ENCODE peak calls at places on chromosomes 4 and X, in seven cellular contexts. N is activated CD8-positive, alpha-beta T cell treated with anti-CD3 and anti-CD28 coated beads for 36 hours; U is adipocyte; T is NCI-H82; Z is smooth muscle cell of the brain vasculature; P is activated CD4-positive, alpha-beta T cell treated with anti-CD3 and anti-CD28 coated beads, Interleukin-2, amount 50 U/mL, for 4 hours; A is SK-MEL-5. L is an unnamed sample.

GRCh38 chr4:146179784-146180405 is 4.4 kb downstream of the LSM6 start:
- DNase-seq in Z (no peak), T (peak), U (no peak), P (no peak), N (no peak), A (no peak), L (no peak)

GRCh38 chr4:74267998-74268606 is 40.2 kb upstream of the EPGN start:
- DNase-seq in N (no peak), A (no peak), T (no peak), P (no peak), U (peak), Z (no peak), L (no peak)

GRCh38 chr4:64271601-64272081 is 137.6 kb downstream of the TECRL start:
- DNase-seq in U (no peak), T (no peak), Z (no peak), N (no peak), P (no peak), A (peak), L (no peak)

GRCh38 chr4:188127157-188127874 is 11.9 kb upstream of the TRIML1 start:
- DNase-seq in N (peak), U (peak), Z (peak), A (peak), P (no peak), T (no peak), L (no peak)

GRCh38 chrX:14777484-14777883 is 95.4 kb downstream of the FANCB start:
- DNase-seq in T (no peak), U (peak), P (no peak), A (no peak), N (no peak), Z (no peak), L (no peak)

GRCh38 chr4:74181225-74181624 is 23.3 kb downstream of the MTHFD2L start:
- DNase-seq in T (no peak), Z (no peak), N (no peak), P (no peak), A (no peak), U (no peak), L (no peak)

GRCh38 chrX:39536165-39536564 is 561.6 kb downstream of the BCOR start:
- DNase-seq in P (no peak), Z (no peak), N (no peak), U (no peak), T (no peak), A (no peak), L (no peak)

GRCh38 chr4:173745765-173746164 is 215.7 kb upstream of the HAND2 start:
- DNase-seq in A (no peak), P (no peak), T (no peak), U (no peak), Z (no peak), N (no peak), L (no peak)

GRCh38 chr4:59553063-59553738 is 1646.9 kb upstream of the ADGRL3 start:
- DNase-seq in A (peak), T (peak), P (no peak), Z (peak), U (peak), N (peak), L (peak)

GRCh38 chrX:40964633-40965586 is 120.3 kb upstream of the USP9X start:
- DNase-seq in A (no peak), T (no peak), U (no peak), Z (no peak), N (no peak), P (no peak), L (no peak)

GRCh38 chr4:26779674-26780073 is 81.0 kb upstream of the STIM2 start:
- DNase-seq in N (no peak), T (no peak), Z (no peak), U (peak), A (no peak), P (no peak), L (no peak)

GRCh38 chrX:25873196-25873595 is 264.9 kb upstream of the MAGEB18 start:
- DNase-seq in P (no peak), N (no peak), T (no peak), A (no peak), U (no peak), Z (no peak), L (no peak)

GRCh38 chr4:36502350-36502749 is 220.9 kb downstream of the DTHD1 start:
- DNase-seq in T (no peak), P (no peak), N (no peak), U (no peak), Z (no peak), A (no peak), L (no peak)

GRCh38 chr4:13985824-13986223 is 358.3 kb upstream of the BOD1L1 start:
- DNase-seq in U (no peak), A (no peak), P (no peak), T (no peak), N (no peak), Z (no peak), L (no peak)